ENCODE peak calls at places on chromosome 1, in eight cellular contexts. Q is body of pancreas, L is ovary, V is lower leg skin, U is IMR-90, K is adrenal gland, G is spleen, J is Peyer's patch. E is an unnamed sample.

GRCh38 chr1:179955731-179956130 is 1.1 kb downstream of the CEP350 start:
- DNase-seq in Q (no peak), L (no peak), V (no peak), U (no peak), K (no peak), G (no peak), J (no peak), E (no peak)

GRCh38 chr1:149885364-149886111 is 13.8 kb upstream of the BOLA1 start:
- DNase-seq in Q (peak; percentile 96), L (peak; percentile 87), V (peak; percentile 86), U (peak; percentile 84), K (peak; percentile 96), G (peak; percentile 94), J (peak; percentile 73), E (peak; percentile 94)

GRCh38 chr1:31755197-31755611 is 8.9 kb downstream of the ADGRB2 start:
- DNase-seq in Q (no peak), L (no peak), V (no peak), U (peak; percentile 30), K (peak; percentile 69), G (no peak), J (no peak), E (no peak)

GRCh38 chr1:230548997-230549396 is 93.3 kb upstream of the COG2 start:
- DNase-seq in Q (peak; percentile 46), L (no peak), V (no peak), U (no peak), K (no peak), G (no peak), J (no peak), E (no peak)

GRCh38 chr1:169119405-169119804 is 12.9 kb downstream of the ATP1B1 start:
- DNase-seq in Q (no peak), L (no peak), V (no peak), U (peak; percentile 80), K (no peak), G (no peak), J (no peak), E (no peak)

GRCh38 chr1:51976831-51977602 is 13.5 kb downstream of the RAB3B start:
- DNase-seq in Q (no peak), L (no peak), V (no peak), U (no peak), K (no peak), G (no peak), J (no peak), E (no peak)

GRCh38 chr1:30842698-30843354 is 65.7 kb downstream of the SDC3 start:
- DNase-seq in Q (no peak), L (no peak), V (no peak), U (peak; percentile 34), K (peak; percentile 96), G (no peak), J (no peak), E (no peak)

GRCh38 chr1:18373882-18374493 is 106.7 kb upstream of the KLHDC7A start:
- DNase-seq in Q (peak; percentile 9), L (no peak), V (no peak), U (no peak), K (no peak), G (no peak), J (no peak), E (no peak)

GRCh38 chr1:192445849-192446489 is 129.2 kb downstream of the RGS21 start:
- DNase-seq in Q (peak; percentile 58), L (peak; percentile 51), V (peak; percentile 45), U (peak; percentile 60), K (peak; percentile 66), G (no peak), J (peak; percentile 41), E (peak; percentile 64)

GRCh38 chr1:239025223-239025622 is 361.1 kb upstream of the CHRM3 start:
- DNase-seq in Q (no peak), L (no peak), V (no peak), U (no peak), K (no peak), G (no peak), J (no peak), E (no peak)

GRCh38 chr1:18481190-18481920 is 625 bp downstream of the KLHDC7A start:
- DNase-seq in Q (peak; percentile 32), L (no peak), V (no peak), U (no peak), K (no peak), G (peak; percentile 65), J (peak; percentile 40), E (no peak)

GRCh38 chr1:27527223-27527856 is 37.4 kb upstream of the WASF2 start:
- DNase-seq in Q (peak; percentile 77), L (peak; percentile 88), V (peak; percentile 67), U (peak; percentile 85), K (peak; percentile 92), G (no peak), J (peak; percentile 63), E (peak; percentile 93)

GRCh38 chr1:20440785-20441200 is 45.2 kb downstream of the CAMK2N1 start:
- DNase-seq in Q (peak; percentile 34), L (peak; percentile 51), V (no peak), U (peak; percentile 47), K (peak; percentile 82), G (no peak), J (peak; percentile 19), E (no peak)

GRCh38 chr1:218275823-218276222 is 9.3 kb upstream of the RRP15 start:
- DNase-seq in Q (no peak), L (no peak), V (no peak), U (no peak), K (no peak), G (no peak), J (no peak), E (no peak)

GRCh38 chr1:205769641-205770365 is 5.5 kb downstream of the RAB29 start:
- DNase-seq in Q (no peak), L (no peak), V (no peak), U (no peak), K (no peak), G (no peak), J (no peak), E (no peak)

DNA sequence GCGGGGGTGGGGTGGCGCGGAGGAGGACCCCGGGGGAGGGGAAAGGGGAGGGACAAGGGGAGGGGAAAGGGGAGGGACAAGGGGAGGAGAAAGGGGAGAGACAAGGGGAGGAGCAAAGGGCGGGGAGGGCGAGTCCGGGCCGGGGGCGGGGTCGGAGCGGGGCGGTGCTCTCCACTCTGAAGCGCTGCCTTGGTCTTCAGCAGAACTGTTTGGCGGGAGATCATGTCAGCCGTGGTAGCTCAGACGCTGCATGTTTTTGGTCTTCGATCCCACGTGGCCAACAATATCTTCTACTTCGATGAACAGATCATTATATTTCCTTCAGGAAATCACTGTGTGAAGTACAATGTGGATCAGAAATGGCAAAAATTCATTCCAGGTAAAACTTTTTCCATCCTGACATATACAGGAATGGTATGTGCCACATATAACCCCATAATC is 422 bp downstream of the CFAP57 start:
- DNase-seq in Q (peak; percentile 85), L (peak; percentile 87), V (peak; percentile 64), U (peak; percentile 86), K (peak; percentile 87), G (peak; percentile 93), J (peak; percentile 86), E (peak; percentile 93)
- TF ChIP-seq POLR2A in Q (no peak), L (no peak), V (no peak), U (no peak), K (no peak), G (no peak), J (no peak), E (no peak)

GRCh38 chr1:43197343-43198127 is 25.4 kb downstream of the CFAP57 start:
- DNase-seq in Q (no peak), L (no peak), V (no peak), U (no peak), K (no peak), G (no peak), J (no peak), E (no peak)
- H3K4me3 ChIP-seq in Q (no peak overlapping the region), L (no peak overlapping the region), V (no peak overlapping the region), U (no peak overlapping the region), K (no peak overlapping the region), G (no peak overlapping the region), J (no peak overlapping the region), E (no peak overlapping the region)

GRCh38 chr1:9454094-9454418 is 85.2 kb upstream of the SLC25A33 start:
- DNase-seq in Q (no peak), L (no peak), V (no peak), U (no peak), K (no peak), G (no peak), J (no peak), E (no peak)

GRCh38 chr1:9455487-9456237 is 83.6 kb upstream of the SLC25A33 start:
- DNase-seq in Q (peak; percentile 74), L (peak; percentile 83), V (no peak), U (peak; percentile 56), K (peak; percentile 78), G (peak; percentile 87), J (peak; percentile 79), E (peak; percentile 85)

GRCh38 chr1:9454494-9455066 is 84.7 kb upstream of the SLC25A33 start:
- DNase-seq in Q (no peak), L (no peak), V (no peak), U (no peak), K (no peak), G (no peak), J (no peak), E (no peak)

GRCh38 chr1:9452516-9453158 is 86.6 kb upstream of the SLC25A33 start:
- DNase-seq in Q (peak; percentile 80), L (no peak), V (no peak), U (no peak), K (no peak), G (no peak), J (no peak), E (no peak)

GRCh38 chr1:9453375-9454093 is 85.7 kb upstream of the SLC25A33 start:
- DNase-seq in Q (no peak), L (no peak), V (no peak), U (no peak), K (no peak), G (no peak), J (no peak), E (no peak)
- TF ChIP-seq CTCF in Q (no peak), L (no peak), V (no peak), U (no peak), K (no peak), G (no peak), J (no peak), E (no peak)

GRCh38 chr1:15741183-15741850 is 982 bp upstream of the TMEM82 start:
- DNase-seq in Q (peak; percentile 87), L (peak; percentile 82), V (peak; percentile 70), U (peak; percentile 44), K (peak; percentile 92), G (peak; percentile 92), J (peak; percentile 75), E (peak; percentile 91)

GRCh38 chr1:15739745-15740144 is 2.6 kb upstream of the TMEM82 start:
- DNase-seq in Q (no peak), L (no peak), V (no peak), U (no peak), K (no peak), G (no peak), J (no peak), E (no peak)

GRCh38 chr1:15744122-15744679 is 1.9 kb downstream of the TMEM82 start:
- DNase-seq in Q (no peak), L (no peak), V (no peak), U (no peak), K (no peak), G (no peak), J (no peak), E (no peak)

GRCh38 chr1:15740833-15741182 is 1.5 kb upstream of the TMEM82 start:
- DNase-seq in Q (no peak), L (no peak), V (no peak), U (no peak), K (no peak), G (no peak), J (no peak), E (no peak)

DNA sequence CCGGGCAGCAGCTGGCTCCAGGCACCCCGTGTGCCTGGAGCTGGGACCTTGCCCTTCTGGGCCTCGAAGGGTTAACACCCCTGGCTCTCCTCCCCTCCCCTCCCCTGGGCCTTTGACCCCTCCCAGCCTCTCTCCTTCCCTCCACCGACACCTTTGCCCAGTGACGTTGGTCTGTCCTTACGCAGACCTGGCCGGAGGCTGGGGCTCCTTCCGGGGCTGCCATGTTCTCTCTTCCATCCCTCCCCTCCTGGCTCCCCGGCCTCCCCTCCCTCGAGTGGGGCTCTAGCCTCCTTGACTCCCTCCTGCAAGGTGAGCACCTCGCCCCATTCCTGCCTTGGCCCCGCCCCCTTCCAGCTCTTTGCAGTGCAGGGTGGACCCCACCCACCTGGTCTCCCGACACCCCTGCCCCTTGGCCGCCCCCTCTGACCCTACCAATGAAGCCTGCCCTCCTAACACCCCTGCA is at the start of gene TMEM82:
- DNase-seq in Q (no peak), L (no peak), V (no peak), U (no peak), K (no peak), G (no peak), J (no peak), E (no peak)
- TF ChIP-seq POLR2A in Q (no peak), L (no peak), V (no peak), U (no peak), K (no peak), G (no peak), J (peak; percentile 88), E (no peak)

E was measured in sigmoid colon.